ENCODE peak calls at places on chromosomes 11 and 22, in four cellular contexts. One of them, this sample, is unnamed.

GRCh38 chr11:130635937-130636336 is 187.5 kb downstream of the ADAMTS15 start:
- DNase-seq in HepG2: no peak
- DNase-seq in GM12892: no peak
- DNase-seq in GM12878: no peak
- DNase-seq in this sample: no peak

GRCh38 chr11:87359401-87359800 is 321.7 kb downstream of the TMEM135 start:
- DNase-seq in HepG2: no peak
- DNase-seq in GM12878: no peak
- DNase-seq in GM12892: no peak
- DNase-seq in this sample: no peak

GRCh38 chr11:11148104-11148509 is 204.9 kb downstream of the CSNK2A3 start:
- DNase-seq in HepG2: no peak
- DNase-seq in GM12878: no peak
- DNase-seq in GM12892: no peak
- DNase-seq in this sample: no peak

GRCh38 chr11:75077316-75077715 is 19.4 kb downstream of the OR2AT4 start:
- DNase-seq in GM12892: no peak
- DNase-seq in GM12878: no peak
- DNase-seq in HepG2: no peak
- DNase-seq in this sample: no peak

GRCh38 chr11:118522571-118523072 is 4.7 kb upstream of the TTC36 start:
- DNase-seq in GM12878: no peak
- DNase-seq in HepG2: peak
- DNase-seq in GM12892: no peak
- DNase-seq in this sample: no peak

GRCh38 chr11:45794169-45794568 is 10.8 kb upstream of the SLC35C1 start:
- DNase-seq in GM12878: no peak
- DNase-seq in HepG2: no peak
- DNase-seq in GM12892: no peak
- DNase-seq in this sample: no peak

GRCh38 chr11:6116638-6117037 is 9.2 kb downstream of the OR56B4 start:
- DNase-seq in HepG2: no peak
- DNase-seq in GM12892: no peak
- DNase-seq in GM12878: no peak
- DNase-seq in this sample: no peak

GRCh38 chr11:14789879-14790484 is 102.0 kb downstream of the CYP2R1 start:
- DNase-seq in GM12892: no peak
- DNase-seq in GM12878: no peak
- DNase-seq in HepG2: no peak
- DNase-seq in this sample: no peak

GRCh38 chr11:86218125-86219081 is 26.1 kb upstream of the EED start:
- DNase-seq in GM12892: no peak
- DNase-seq in HepG2: peak
- DNase-seq in GM12878: peak
- DNase-seq in this sample: no peak

GRCh38 chr11:125182522-125182921 is 18.0 kb downstream of the PKNOX2 start:
- DNase-seq in GM12892: no peak
- DNase-seq in GM12878: no peak
- DNase-seq in HepG2: no peak
- DNase-seq in this sample: no peak

GRCh38 chr11:26287067-26287518 is 44.8 kb upstream of the ANO3 start:
- DNase-seq in HepG2: no peak
- DNase-seq in GM12892: no peak
- DNase-seq in GM12878: no peak
- DNase-seq in this sample: no peak

GRCh38 chr22:23790819-23791736 is 4.3 kb downstream of the SMARCB1 start:
- DNase-seq in HepG2: no peak
- DNase-seq in GM12878: no peak
- DNase-seq in GM12892: no peak
- DNase-seq in this sample: no peak

GRCh38 chr11:33668951-33669596 is 31.6 kb downstream of the C11orf91 start:
- DNase-seq in GM12878: no peak
- DNase-seq in HepG2: no peak
- DNase-seq in GM12892: no peak
- DNase-seq in this sample: no peak

GRCh38 chr22:50084570-50084969 is 656 bp downstream of the MLC1 start:
- DNase-seq in GM12878: no peak
- DNase-seq in HepG2: no peak
- DNase-seq in GM12892: no peak
- DNase-seq in this sample: no peak

GRCh38 chr11:34603129-34604001 is 17.5 kb upstream of the EHF start:
- DNase-seq in GM12878: no peak
- DNase-seq in HepG2: no peak
- DNase-seq in GM12892: no peak
- DNase-seq in this sample: no peak

GRCh38 chr11:8325905-8326304 is 62.2 kb upstream of the LMO1 start:
- DNase-seq in HepG2: no peak
- DNase-seq in GM12892: no peak
- DNase-seq in GM12878: no peak
- DNase-seq in this sample: no peak

GRCh38 chr22:46171940-46172339 is 21.6 kb downstream of the PPARA start:
- DNase-seq in HepG2: no peak
- DNase-seq in GM12892: no peak
- DNase-seq in GM12878: no peak
- DNase-seq in this sample: no peak

GRCh38 chr22:27719033-27719341 is 82.6 kb downstream of the MN1 start:
- DNase-seq in GM12878: no peak
- DNase-seq in HepG2: no peak
- DNase-seq in GM12892: no peak
- DNase-seq in this sample: no peak

GRCh38 chr22:32339190-32340012 is 18.3 kb upstream of the RFPL3 start:
- DNase-seq in HepG2: no peak
- DNase-seq in GM12878: no peak
- DNase-seq in GM12892: no peak
- DNase-seq in this sample: no peak

GRCh38 chr11:61945191-61945590 is 5.0 kb upstream of the BEST1 start:
- DNase-seq in GM12878: no peak
- DNase-seq in GM12892: no peak
- DNase-seq in HepG2: no peak
- DNase-seq in this sample: no peak

GRCh38 chr11:118319031-118319814 is 14.7 kb downstream of the CD3E start:
- DNase-seq in GM12878: no peak
- DNase-seq in HepG2: no peak
- DNase-seq in GM12892: no peak
- DNase-seq in this sample: no peak

GRCh38 chr22:31044262-31044861 is 36.8 kb upstream of the SMTN start:
- DNase-seq in GM12892: no peak
- DNase-seq in HepG2: peak
- DNase-seq in GM12878: no peak
- DNase-seq in this sample: no peak

GRCh38 chr11:73907191-73907590 is 30.4 kb downstream of the PAAF1 start:
- DNase-seq in GM12892: no peak
- DNase-seq in GM12878: no peak
- DNase-seq in HepG2: peak
- DNase-seq in this sample: no peak

GRCh38 chr11:78638704-78639380 is 64.2 kb upstream of the NARS2 start:
- DNase-seq in GM12878: no peak
- DNase-seq in HepG2: no peak
- DNase-seq in GM12892: no peak
- DNase-seq in this sample: no peak

GRCh38 chr11:35158371-35159081 is 19.6 kb downstream of the CD44 start:
- DNase-seq in HepG2: no peak
- DNase-seq in GM12878: no peak
- DNase-seq in GM12892: no peak
- DNase-seq in this sample: no peak

DNA sequence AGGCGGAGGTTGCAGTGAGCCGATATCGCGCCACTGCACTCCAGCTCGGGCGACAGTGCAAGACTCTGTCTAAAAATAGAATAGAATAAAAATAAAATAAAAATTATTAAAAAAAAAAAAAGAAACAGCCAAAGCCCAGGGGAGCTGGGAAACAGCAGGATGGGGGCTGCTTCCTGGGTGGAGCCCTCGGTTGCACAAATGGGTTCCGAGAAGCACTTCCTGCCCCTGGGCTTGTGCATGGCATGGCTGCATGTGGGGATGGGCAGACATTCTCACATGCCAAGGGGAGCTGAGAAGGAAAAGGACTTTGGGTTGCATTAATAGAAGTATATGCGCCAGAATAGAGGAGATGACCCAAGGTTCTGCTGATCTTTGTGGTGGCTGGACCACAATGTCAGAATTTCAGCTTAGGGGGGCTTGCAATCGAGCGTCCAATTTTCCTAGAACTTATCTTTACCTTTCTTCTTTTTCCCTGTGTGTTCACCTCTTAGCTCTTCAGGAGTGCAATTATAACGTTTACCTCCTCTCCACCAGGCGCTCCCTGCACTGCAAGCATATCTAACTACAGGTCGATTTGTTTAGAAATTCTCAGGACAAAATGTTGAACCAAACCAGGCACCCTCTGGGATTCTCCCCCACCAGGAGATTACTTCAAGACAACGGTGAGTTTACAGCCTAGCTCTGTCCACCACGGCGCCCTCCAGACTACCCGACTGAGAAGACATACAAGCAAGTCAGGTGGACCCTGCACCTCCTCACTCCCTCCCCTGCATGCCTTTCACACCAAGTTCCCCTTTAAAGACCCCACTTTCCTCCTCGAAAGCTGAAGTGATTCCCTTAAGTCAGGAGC is 53.2 kb downstream of the SHISAL1 start:
- DNase-seq in GM12878: no peak
- DNase-seq in GM12892: no peak
- DNase-seq in HepG2: no peak
- DNase-seq in this sample: no peak
- TF ChIP-seq TAF1 in GM12878: no peak
- TF ChIP-seq TAF1 in GM12892: no peak
- TF ChIP-seq TAF1 in HepG2: no peak
- TF ChIP-seq TAF1 in this sample: no peak

GRCh38 chr11:71476031-71476430 is 23.0 kb downstream of the NADSYN1 start:
- DNase-seq in HepG2: no peak
- DNase-seq in GM12892: no peak
- DNase-seq in GM12878: no peak
- DNase-seq in this sample: no peak

GRCh38 chr11:71474771-71475483 is 21.9 kb downstream of the NADSYN1 start:
- DNase-seq in GM12878: no peak
- DNase-seq in GM12892: no peak
- DNase-seq in HepG2: no peak
- DNase-seq in this sample: no peak

GRCh38 chr11:71476926-71477636 is 24.1 kb downstream of the NADSYN1 start:
- DNase-seq in GM12892: no peak
- DNase-seq in HepG2: no peak
- DNase-seq in GM12878: no peak
- DNase-seq in this sample: no peak

GRCh38 chr11:71478216-71478840 is 25.3 kb downstream of the NADSYN1 start:
- DNase-seq in GM12878: no peak
- DNase-seq in HepG2: no peak
- DNase-seq in GM12892: no peak
- DNase-seq in this sample: no peak

DNA sequence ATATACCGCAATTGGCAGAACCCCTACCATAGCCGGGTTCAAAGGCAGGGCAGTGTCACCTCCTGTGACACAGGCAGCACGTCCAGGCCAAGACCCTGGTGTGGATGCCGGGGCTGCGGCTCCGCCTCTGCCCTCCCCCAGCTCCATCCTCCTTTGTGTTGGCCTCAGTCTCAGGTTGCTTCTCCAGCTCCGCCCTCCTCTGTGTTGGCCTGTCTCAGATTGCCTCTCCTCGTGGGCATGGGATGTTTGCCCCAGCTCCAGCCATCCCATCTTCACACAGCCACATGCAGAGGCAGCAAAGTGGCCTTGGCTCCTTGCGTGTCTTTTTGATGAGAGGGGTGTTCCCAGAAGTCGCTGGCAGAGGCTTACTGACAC is 24.6 kb downstream of the NADSYN1 start:
- DNase-seq in HepG2: no peak
- DNase-seq in GM12878: no peak
- DNase-seq in GM12892: no peak
- DNase-seq in this sample: no peak
- TF ChIP-seq TAF1 in HepG2: no peak
- TF ChIP-seq TAF1 in GM12878: no peak
- TF ChIP-seq TAF1 in GM12892: no peak
- TF ChIP-seq TAF1 in this sample: no peak

GRCh38 chr11:134516529-134516928 is 104.5 kb upstream of the B3GAT1 start:
- DNase-seq in HepG2: no peak
- DNase-seq in GM12878: no peak
- DNase-seq in GM12892: no peak
- DNase-seq in this sample: no peak
- TF ChIP-seq TAF1 in HepG2: no peak
- TF ChIP-seq TAF1 in GM12878: no peak
- TF ChIP-seq TAF1 in GM12892: no peak
- TF ChIP-seq TAF1 in this sample: no peak

GRCh38 chr11:96235725-96236124 is 107.3 kb downstream of the MAML2 start:
- DNase-seq in GM12892: no peak
- DNase-seq in GM12878: no peak
- DNase-seq in HepG2: no peak
- DNase-seq in this sample: no peak
- TF ChIP-seq TAF1 in GM12892: no peak
- TF ChIP-seq TAF1 in GM12878: no peak
- TF ChIP-seq TAF1 in HepG2: no peak
- TF ChIP-seq TAF1 in this sample: no peak

GRCh38 chr11:28981331-28981865 is 873.2 kb downstream of the METTL15 start:
- DNase-seq in GM12878: no peak
- DNase-seq in HepG2: no peak
- DNase-seq in GM12892: no peak
- DNase-seq in this sample: no peak

GRCh38 chr11:28976012-28976800 is 868.0 kb downstream of the METTL15 start:
- DNase-seq in GM12892: no peak
- DNase-seq in HepG2: no peak
- DNase-seq in GM12878: no peak
- DNase-seq in this sample: no peak

DNA sequence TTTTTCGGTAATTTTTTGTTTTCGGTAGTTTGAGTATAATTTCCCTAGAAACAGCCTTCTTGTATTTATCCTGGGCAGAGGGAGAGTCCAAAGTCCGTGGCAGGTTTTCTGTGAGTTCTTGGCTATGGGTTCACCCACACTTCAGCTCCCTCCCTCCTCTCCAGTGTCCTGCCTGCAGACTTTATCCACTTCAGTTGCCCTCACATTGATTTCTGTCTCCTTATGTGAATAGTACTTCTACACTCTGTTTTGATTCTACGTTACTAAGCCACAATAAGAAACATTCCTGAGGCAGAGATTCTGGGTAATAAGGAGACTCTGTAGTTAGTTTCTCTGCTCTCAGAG is 868.6 kb downstream of the METTL15 start:
- DNase-seq in HepG2: no peak
- DNase-seq in GM12892: no peak
- DNase-seq in GM12878: no peak
- DNase-seq in this sample: no peak
- TF ChIP-seq TAF1 in HepG2: no peak
- TF ChIP-seq TAF1 in GM12892: no peak
- TF ChIP-seq TAF1 in GM12878: no peak
- TF ChIP-seq TAF1 in this sample: no peak

This sample was measured in GM12891.